ENCODE peak calls at places on chromosomes 4 and X, in five cellular contexts. Z is activated T-helper 1 cell treated with anti-CD3 and anti-CD28 coated beads, Interleukin-2, amount 50 U/mL, for 16 hours; R is Jurkat, Clone E6-1; P is AG08395; F is lower leg skin. G is an unnamed sample.

GRCh38 chr4:168631241-168632151 is 134.6 kb downstream of the PALLD start:
- DNase-seq in Z (no peak), R (no peak), P (peak; percentile 45), F (peak; percentile 91), G (peak; percentile 69)

GRCh38 chr4:84971319-84971932 is 4.9 kb upstream of the WDFY3 start:
- DNase-seq in Z (no peak), R (peak; percentile 37), P (peak; percentile 56), F (no peak), G (peak; percentile 32)

GRCh38 chrX:102651968-102652744 is 873 bp downstream of the GPRASP1 start:
- DNase-seq in Z (peak; percentile 29), R (peak; percentile 6), P (peak; percentile 10), F (no peak), G (peak; percentile 36)

GRCh38 chr4:109051054-109051453 is 251.4 kb downstream of the COL25A1 start:
- DNase-seq in Z (no peak), R (no peak), P (no peak), F (no peak), G (no peak)

GRCh38 chr4:118846981-118847380 is 11.1 kb upstream of the SEC24D start:
- DNase-seq in Z (no peak), R (no peak), P (no peak), F (no peak), G (no peak)

GRCh38 chr4:106329027-106329618 is 12.8 kb downstream of the AIMP1 start:
- DNase-seq in Z (no peak), R (peak; percentile 42), P (peak; percentile 59), F (no peak), G (peak; percentile 26)

GRCh38 chrX:135697614-135698013 is 15.8 kb upstream of the CT45A1 start:
- DNase-seq in Z (no peak), R (no peak), P (no peak), F (no peak), G (no peak)

GRCh38 chr4:74284074-74284473 is 24.2 kb upstream of the EPGN start:
- DNase-seq in Z (no peak), R (no peak), P (peak; percentile 33), F (no peak), G (peak; percentile 8)

GRCh38 chrX:130147631-130148030 is 18.0 kb downstream of the AIFM1 start:
- DNase-seq in Z (no peak), R (no peak), P (no peak), F (no peak), G (no peak)

GRCh38 chrX:53882331-53882730 is 161.9 kb downstream of the PHF8 start:
- DNase-seq in Z (no peak), R (no peak), P (no peak), F (no peak), G (peak; percentile 33)

GRCh38 chr4:25970241-25970675 is 56.2 kb downstream of the SMIM20 start:
- DNase-seq in Z (no peak), R (no peak), P (no peak), F (no peak), G (no peak)

GRCh38 chr4:127055349-127055748 is 577.4 kb upstream of the INTU start:
- DNase-seq in Z (no peak), R (no peak), P (no peak), F (no peak), G (peak; percentile 16)

GRCh38 chr4:5366421-5366820 is 315.1 kb downstream of the STK32B start:
- DNase-seq in Z (no peak), R (no peak), P (peak; percentile 59), F (no peak), G (no peak)

GRCh38 chrX:40578039-40578438 is 2.7 kb upstream of the ATP6AP2 start:
- DNase-seq in Z (no peak), R (no peak), P (no peak), F (no peak), G (no peak)

GRCh38 chr4:2866891-2867290 is 23.2 kb downstream of the ADD1 start:
- DNase-seq in Z (no peak), R (no peak), P (no peak), F (no peak), G (no peak)

GRCh38 chr4:184064877-184065276 is 152.8 kb downstream of the ENPP6 start:
- DNase-seq in Z (no peak), R (no peak), P (no peak), F (no peak), G (no peak)